ENCODE peak calls at places on chromosomes 7 and 10, in eight cellular contexts. Z is tibial artery; P is erythroblast; W is stimulated activated CD4-positive, alpha-beta T cell treated with anti-CD3 and anti-CD28 coated beads, TNF-alpha, amount 100 ng/mL, for 1 hour; X is hepatic stellate cell; J is fibroblast of the aortic adventitia; I is Caki2; G is ovary. B is an unnamed sample.

GRCh38 chr7:149532654-149533053 is 35.0 kb upstream of the ZNF746 start:
- DNase-seq in Z (no peak), P (no peak), W (no peak), X (no peak), J (no peak), I (no peak), G (no peak), B (no peak)

GRCh38 chr7:16071246-16071857 is 350.0 kb downstream of the CRPPA start:
- DNase-seq in Z (no peak), P (peak), W (no peak), X (peak), J (peak), I (peak), G (no peak), B (no peak)

GRCh38 chr7:41007351-41007751 is 695.5 kb downstream of the INHBA start:
- DNase-seq in Z (peak), P (no peak), W (no peak), X (no peak), J (peak), I (no peak), G (no peak), B (no peak)

GRCh38 chr10:116985611-116986010 is 19.4 kb downstream of the SHTN1 start:
- DNase-seq in Z (no peak), P (no peak), W (no peak), X (no peak), J (no peak), I (no peak), G (no peak), B (no peak)

GRCh38 chr7:81195033-81195432 is 276.2 kb upstream of the SEMA3C start:
- DNase-seq in Z (no peak), P (no peak), W (no peak), X (no peak), J (peak), I (no peak), G (no peak), B (no peak)

GRCh38 chr7:92831716-92832622 is 4.4 kb downstream of the CDK6 start:
- DNase-seq in Z (no peak), P (no peak), W (no peak), X (peak), J (peak), I (peak), G (no peak), B (no peak)

GRCh38 chr7:115300228-115300870 is 378.5 kb downstream of the MDFIC start:
- DNase-seq in Z (no peak), P (no peak), W (no peak), X (no peak), J (peak), I (no peak), G (no peak), B (no peak)

GRCh38 chr7:52500796-52501195 is 534.6 kb upstream of the POM121L12 start:
- DNase-seq in Z (no peak), P (no peak), W (no peak), X (no peak), J (no peak), I (peak), G (no peak), B (no peak)

GRCh38 chr7:133253522-133253882 is 624 bp downstream of the EXOC4 start:
- DNase-seq in Z (no peak), P (peak), W (no peak), X (no peak), J (peak), I (no peak), G (no peak), B (no peak)

GRCh38 chr7:14973712-14974428 is 71.3 kb upstream of the DGKB start:
- DNase-seq in Z (no peak), P (no peak), W (no peak), X (no peak), J (no peak), I (no peak), G (no peak), B (no peak)